ENCODE peak calls at places on chromosomes 4 and X, in four cellular contexts. S is GM12878, A is K562, T is HepG2. Z is an unnamed sample.

GRCh38 chr4:45350438-45350837 is 624.1 kb upstream of the GNPDA2 start:
- DNase-seq in T (no peak), S (peak), A (no peak), Z (no peak)

GRCh38 chr4:100795581-100795980 is 277.8 kb upstream of the EMCN start:
- DNase-seq in S (no peak), T (no peak), A (no peak), Z (no peak)

GRCh38 chr4:100841911-100842310 is 324.1 kb upstream of the EMCN start:
- DNase-seq in S (no peak), T (no peak), A (no peak), Z (no peak)

GRCh38 chr4:106996490-106996889 is 39.6 kb downstream of the DKK2 start:
- DNase-seq in T (no peak), S (no peak), A (no peak), Z (no peak)

GRCh38 chr4:138576684-138577083 is 334.5 kb upstream of the SLC7A11 start:
- DNase-seq in S (no peak), T (peak), A (peak), Z (peak)

GRCh38 chrX:19063030-19063429 is 59.2 kb downstream of the ADGRG2 start:
- DNase-seq in S (no peak), T (no peak), A (no peak), Z (no peak)

GRCh38 chr4:140130677-140131076 is 23.3 kb downstream of the MAML3 start:
- DNase-seq in A (no peak), S (no peak), T (no peak), Z (no peak)

GRCh38 chr4:78720151-78720726 is 55.9 kb upstream of the BMP2K start:
- DNase-seq in A (peak), T (no peak), S (no peak), Z (no peak)

GRCh38 chr4:121977251-121978168 is 25.6 kb upstream of the TRPC3 start:
- DNase-seq in A (no peak), S (peak), T (no peak), Z (no peak)

GRCh38 chr4:8904041-8904501 is 32.4 kb upstream of the HMX1 start:
- DNase-seq in T (no peak), S (no peak), A (no peak), Z (no peak)

GRCh38 chrX:48509619-48510018 is 827 bp downstream of the PORCN start:
- DNase-seq in S (no peak), T (no peak), A (no peak), Z (no peak)

GRCh38 chrX:68183612-68184214 is 249.6 kb downstream of the OPHN1 start:
- DNase-seq in S (no peak), A (peak), T (peak), Z (peak)

GRCh38 chr4:154503598-154503997 is 12.0 kb upstream of the DCHS2 start:
- DNase-seq in S (no peak), A (peak), T (peak), Z (peak)

GRCh38 chr4:3834921-3835521 is 68.8 kb downstream of the ADRA2C start:
- DNase-seq in A (no peak), S (no peak), T (peak), Z (no peak)

GRCh38 chr4:7016512-7016911 is 26.7 kb upstream of the TADA2B start:
- DNase-seq in A (no peak), T (no peak), S (no peak), Z (no peak)

GRCh38 chr4:7016086-7016485 is 27.1 kb upstream of the TADA2B start:
- DNase-seq in A (no peak), S (no peak), T (no peak), Z (no peak)

GRCh38 chr4:7017446-7018048 is 25.6 kb upstream of the TADA2B start:
- DNase-seq in A (no peak), T (no peak), S (no peak), Z (no peak)

GRCh38 chr4:7014815-7015214 is 28.4 kb upstream of the TADA2B start:
- DNase-seq in T (no peak), A (no peak), S (no peak), Z (no peak)

GRCh38 chr4:7015383-7016035 is 27.7 kb upstream of the TADA2B start:
- DNase-seq in A (peak), S (no peak), T (no peak), Z (no peak)
- TF ChIP-seq SP1 in A (no peak), S (no peak), T (no peak), Z (no peak)

GRCh38 chr4:112853662-112854256 is 195.7 kb upstream of the ANK2 start:
- DNase-seq in A (no peak), T (no peak), S (no peak), Z (no peak)
- TF ChIP-seq TARDBP in A (no peak), T (no peak), S (no peak), Z (no peak)

GRCh38 chr4:127284236-127284635 is 348.5 kb upstream of the INTU start:
- DNase-seq in A (no peak), S (no peak), T (no peak), Z (no peak)
- TF ChIP-seq BHLHE40 in A (no peak), S (no peak), T (no peak), Z (no peak)

GRCh38 chr4:159547645-159548308 is 444.9 kb downstream of the RAPGEF2 start:
- DNase-seq in A (no peak), S (no peak), T (no peak), Z (no peak)
- TF ChIP-seq SP1 in A (no peak), S (no peak), T (no peak), Z (no peak)

GRCh38 chr4:145148980-145149379 is 31.4 kb downstream of the OTUD4 start:
- DNase-seq in T (no peak), S (no peak), A (no peak), Z (no peak)
- TF ChIP-seq TARDBP in T (no peak), S (no peak), A (no peak), Z (no peak)

GRCh38 chr4:109811707-109812106 is 3.9 kb upstream of the GAR1 start:
- DNase-seq in A (no peak), T (no peak), S (no peak), Z (no peak)

GRCh38 chr4:109818268-109818667 is 2.7 kb downstream of the GAR1 start:
- DNase-seq in S (no peak), T (no peak), A (no peak), Z (no peak)

GRCh38 chr4:109815151-109816081 is at the start of gene GAR1:
- DNase-seq in A (peak), T (peak), S (peak), Z (peak)

GRCh38 chr4:109816894-109817293 is 1.3 kb downstream of the GAR1 start:
- DNase-seq in S (no peak), T (no peak), A (no peak), Z (no peak)

DNA sequence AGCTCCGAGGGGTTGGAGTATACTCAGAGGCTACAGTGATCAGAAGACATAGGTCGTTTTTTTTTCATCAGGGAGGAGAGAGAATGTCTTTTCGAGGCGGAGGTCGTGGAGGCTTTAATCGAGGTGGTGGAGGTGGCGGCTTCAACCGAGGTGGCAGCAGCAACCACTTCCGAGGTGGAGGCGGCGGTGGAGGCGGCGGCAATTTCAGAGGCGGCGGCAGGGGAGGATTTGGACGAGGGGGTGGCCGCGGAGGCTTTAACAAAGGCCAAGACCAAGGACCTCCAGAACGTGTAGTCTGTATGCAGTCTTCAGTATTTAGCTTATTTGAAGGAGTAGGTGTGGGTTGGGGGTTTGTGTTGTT is 500 bp downstream of the GAR1 start:
- DNase-seq in S (no peak), T (no peak), A (peak), Z (no peak)
- TF ChIP-seq BHLHE40 in S (no peak), T (no peak), A (no peak), Z (no peak)

DNA sequence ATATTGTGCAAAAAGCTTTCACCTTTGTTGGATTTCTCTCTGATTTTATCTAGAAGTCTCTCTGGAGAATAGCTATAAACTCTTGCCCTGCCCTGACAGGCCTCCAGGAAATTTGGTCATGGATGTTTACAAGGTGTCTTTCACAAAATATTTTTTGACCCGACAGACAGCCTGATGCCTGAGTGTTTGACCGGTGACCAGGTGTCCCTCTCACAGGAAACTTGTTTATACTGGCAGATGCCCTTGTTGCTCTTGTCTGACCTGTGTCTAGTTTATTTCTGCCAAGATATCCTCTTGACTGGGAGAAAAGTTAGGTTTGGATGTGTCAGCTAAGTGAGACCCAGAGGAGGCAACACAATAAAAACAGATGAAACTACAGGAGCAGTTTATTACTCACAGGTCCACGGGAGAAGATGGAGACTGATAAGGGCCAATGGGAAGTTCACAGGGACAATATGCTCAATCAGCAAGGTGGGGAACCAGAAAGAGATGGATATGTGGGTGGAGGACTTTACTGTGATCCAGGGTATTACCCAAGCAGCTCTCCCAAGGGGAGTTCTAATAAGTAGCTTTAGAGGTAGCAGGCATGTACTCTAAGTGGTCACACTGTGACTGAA is 243.3 kb downstream of the ARAP2 start:
- DNase-seq in T (no peak), A (no peak), S (no peak), Z (no peak)
- TF ChIP-seq SP1 in T (no peak), A (no peak), S (no peak), Z (no peak)

GRCh38 chr4:166458756-166459155 is 585.7 kb downstream of the TLL1 start:
- DNase-seq in S (no peak), A (no peak), T (no peak), Z (no peak)

GRCh38 chr4:166459616-166460015 is 586.6 kb downstream of the TLL1 start:
- DNase-seq in S (no peak), A (no peak), T (no peak), Z (no peak)

DNA sequence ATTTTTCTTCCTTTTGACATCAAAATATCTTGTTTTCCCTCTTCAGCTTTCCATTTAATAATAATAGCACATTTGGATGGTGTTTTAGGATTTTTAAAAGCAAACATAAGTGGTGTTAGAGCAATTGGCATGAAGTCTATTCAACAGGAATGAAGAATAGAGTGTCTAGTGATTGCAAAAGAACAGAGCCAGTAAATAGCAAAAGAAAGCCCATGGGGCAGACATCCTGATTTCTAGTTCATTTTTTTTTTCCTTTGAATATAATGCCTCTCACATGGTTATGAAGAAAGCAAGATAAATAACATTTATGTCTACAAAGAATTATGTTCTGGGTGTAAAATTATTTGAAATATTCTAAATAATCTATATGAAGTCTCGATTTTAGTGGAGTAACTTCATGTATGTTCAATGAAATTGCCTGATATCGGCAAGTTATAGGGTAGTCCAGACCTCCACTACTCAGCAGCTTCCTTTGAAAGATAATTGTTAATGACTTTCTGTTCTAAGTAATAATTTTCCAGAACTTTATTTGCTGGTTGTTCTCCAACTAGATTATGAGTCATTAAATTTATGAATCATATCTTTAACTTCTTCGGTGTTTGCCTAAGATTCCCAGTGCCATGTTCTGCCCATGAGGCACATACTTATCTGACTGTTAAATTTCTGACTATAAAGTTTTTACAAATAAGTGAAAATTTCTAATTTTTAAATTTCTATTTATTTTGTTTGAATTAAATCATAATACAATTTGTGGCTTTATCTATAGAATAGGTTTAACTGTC is 587.9 kb downstream of the TLL1 start:
- DNase-seq in A (no peak), S (no peak), T (no peak), Z (no peak)
- TF ChIP-seq TARDBP in A (no peak), S (no peak), T (no peak), Z (no peak)

DNA sequence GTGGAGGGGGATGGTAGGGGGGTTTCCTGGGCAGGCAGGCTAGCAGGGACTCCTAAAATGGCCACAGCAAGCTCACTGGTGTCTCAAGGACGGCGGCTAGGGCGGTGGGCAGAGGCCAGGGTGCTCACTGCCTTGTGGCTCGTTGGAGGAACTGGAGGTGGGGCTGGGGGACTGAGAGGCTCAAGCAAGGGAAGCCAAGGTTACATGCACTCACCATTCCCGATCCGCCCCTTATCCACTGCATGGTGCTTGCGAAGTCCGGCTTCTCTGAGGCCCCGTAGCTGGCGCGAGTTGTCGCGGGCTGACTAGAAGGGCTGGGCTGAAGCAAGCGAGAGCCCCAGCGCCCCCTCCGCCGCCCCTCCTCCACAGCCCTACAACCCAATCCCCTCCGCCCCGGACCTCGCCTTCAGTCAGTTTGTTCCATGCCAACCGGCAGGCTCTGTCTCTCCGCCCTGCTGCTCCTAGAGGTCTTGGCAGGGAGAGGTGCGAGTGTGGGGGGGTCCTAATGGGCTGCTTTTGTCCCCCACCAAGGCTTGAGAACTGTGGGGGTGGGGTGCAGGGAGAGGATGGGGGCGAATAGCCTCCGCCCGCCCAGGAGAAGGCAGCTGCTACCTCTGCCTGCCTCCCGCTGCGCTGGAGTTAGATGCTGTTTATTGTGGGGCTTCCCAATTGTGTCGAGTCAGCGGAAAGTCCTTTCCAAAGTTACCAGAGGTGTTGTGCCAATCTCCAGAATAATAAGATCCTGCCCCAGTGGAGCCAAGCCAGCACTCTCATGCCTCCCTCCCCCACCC is at the start of gene ARHGEF9:
- DNase-seq in A (no peak), S (no peak), T (no peak), Z (no peak)
- TF ChIP-seq BHLHE40 in A (no peak), S (no peak), T (no peak), Z (no peak)

GRCh38 chr4:173703076-173703475 is 173.0 kb upstream of the HAND2 start:
- DNase-seq in A (no peak), T (no peak), S (no peak), Z (no peak)

GRCh38 chr4:173707658-173708415 is 177.8 kb upstream of the HAND2 start:
- DNase-seq in S (no peak), T (no peak), A (no peak), Z (no peak)
- TF ChIP-seq SP1 in S (no peak), T (no peak), A (no peak), Z (no peak)